ENCODE peak calls at places on chromosomes 7 and 10, in six cellular contexts. D is cardiac fibroblast; B is GM20000; Y is foreskin fibroblast; E is CD4-positive, alpha-beta T cell; G is MCF 10A. L is an unnamed sample.

GRCh38 chr10:49620841-49621378 is 7.1 kb downstream of the CHAT start:
- DNase-seq in E (no peak), B (no peak), G (no peak), Y (no peak), D (no peak), L (no peak)

GRCh38 chr7:108079291-108080057 is 50.7 kb downstream of the LAMB4 start:
- DNase-seq in G (peak), D (peak), B (no peak), E (no peak), Y (peak), L (no peak)

GRCh38 chr10:129917936-129918335 is 46.1 kb downstream of the EBF3 start:
- DNase-seq in Y (no peak), D (no peak), G (no peak), E (no peak), B (no peak), L (no peak)

GRCh38 chr7:137628211-137628610 is 218.6 kb downstream of the DGKI start:
- DNase-seq in D (no peak), B (no peak), E (no peak), G (no peak), Y (no peak), L (no peak)

GRCh38 chr10:32190890-32191491 is 134.8 kb upstream of the KIF5B start:
- DNase-seq in Y (no peak), D (peak), G (peak), B (peak), E (no peak), L (peak)

GRCh38 chr10:43036581-43037428 is 40.1 kb upstream of the RET start:
- DNase-seq in D (no peak), E (no peak), B (no peak), G (no peak), Y (no peak), L (peak)

GRCh38 chr10:117007080-117007479 is 2.1 kb upstream of the SHTN1 start:
- DNase-seq in E (no peak), Y (peak), D (peak), G (peak), B (no peak), L (no peak)

GRCh38 chr10:70357447-70358035 is 24.9 kb downstream of the LRRC20 start:
- DNase-seq in B (no peak), Y (no peak), D (no peak), G (peak), E (no peak), L (no peak)

GRCh38 chr7:77979219-77979618 is 180.6 kb downstream of the PHTF2 start:
- DNase-seq in G (peak), E (no peak), Y (no peak), B (no peak), D (no peak), L (no peak)

GRCh38 chr10:127148066-127148932 is 48.1 kb downstream of the INSYN2A start:
- DNase-seq in B (no peak), Y (peak), D (peak), E (no peak), G (peak), L (no peak)

GRCh38 chr10:60148266-60148840 is 241.3 kb downstream of the ANK3 start:
- DNase-seq in Y (peak), B (no peak), G (peak), D (peak), E (no peak), L (no peak)

GRCh38 chr7:138705122-138705521 is 4.0 kb upstream of the SVOPL start:
- DNase-seq in G (no peak), Y (no peak), B (no peak), D (no peak), E (no peak), L (no peak)

GRCh38 chr10:76336213-76336963 is 905.0 kb downstream of the LRMDA start:
- DNase-seq in E (no peak), D (peak), Y (peak), G (no peak), B (no peak), L (no peak)

GRCh38 chr7:42046483-42046882 is 190.5 kb downstream of the GLI3 start:
- DNase-seq in Y (no peak), E (no peak), G (no peak), B (no peak), D (peak), L (no peak)

GRCh38 chr7:75660566-75661215 is 78.0 kb downstream of the HIP1 start:
- DNase-seq in E (no peak), G (no peak), D (no peak), B (no peak), Y (no peak), L (no peak)

GRCh38 chr10:133166828-133167692 is 7.0 kb downstream of the KNDC1 start:
- DNase-seq in B (no peak), G (no peak), E (no peak), Y (no peak), D (no peak), L (no peak)

GRCh38 chr7:44676776-44677175 is 70.3 kb downstream of the OGDH start:
- DNase-seq in B (no peak), G (no peak), D (no peak), Y (no peak), E (no peak), L (no peak)

GRCh38 chr7:6691609-6692106 is 15.1 kb downstream of the ZNF12 start:
- DNase-seq in Y (no peak), G (no peak), E (no peak), D (peak), B (no peak), L (no peak)

GRCh38 chr7:90111-91063 is 102.0 kb upstream of the FAM20C start:
- DNase-seq in E (no peak), G (peak), B (no peak), Y (peak), D (peak), L (no peak)

GRCh38 chr7:80087051-80087767 is 47.4 kb upstream of the GNAI1 start:
- DNase-seq in B (no peak), E (no peak), Y (peak), G (no peak), D (peak), L (no peak)

GRCh38 chr7:132614428-132615076 is 38.3 kb upstream of the PLXNA4 start:
- DNase-seq in B (peak), E (no peak), Y (peak), G (no peak), D (peak), L (no peak)

GRCh38 chr10:69242037-69242843 is 22.1 kb downstream of the HKDC1 start:
- DNase-seq in G (no peak), Y (no peak), D (peak), E (no peak), B (no peak), L (no peak)

GRCh38 chr10:61477469-61477868 is 24.3 kb upstream of the TMEM26 start:
- DNase-seq in G (no peak), E (no peak), B (no peak), D (no peak), Y (no peak), L (no peak)

GRCh38 chr7:13953368-13953767 is 36.1 kb downstream of the ETV1 start:
- DNase-seq in E (no peak), G (no peak), B (no peak), D (no peak), Y (no peak), L (no peak)

GRCh38 chr7:137674551-137675409 is 172.0 kb downstream of the DGKI start:
- DNase-seq in E (no peak), B (no peak), Y (no peak), D (no peak), G (no peak), L (no peak)

GRCh38 chr10:71213761-71214440 is 1.5 kb downstream of the UNC5B start:
- DNase-seq in B (peak), G (peak), Y (peak), D (peak), E (no peak), L (peak)

GRCh38 chr7:107125475-107125874 is 43.3 kb upstream of the HBP1 start:
- DNase-seq in D (no peak), E (no peak), B (no peak), G (no peak), Y (no peak), L (no peak)

GRCh38 chr7:148458263-148458662 is 132.3 kb upstream of the C7orf33 start:
- DNase-seq in D (no peak), B (no peak), G (no peak), E (no peak), Y (no peak), L (no peak)

GRCh38 chr10:95447733-95448132 is 113.4 kb downstream of the SORBS1 start:
- DNase-seq in B (no peak), G (no peak), D (peak), Y (no peak), E (no peak), L (no peak)

GRCh38 chr7:157461805-157462771 is 125.3 kb downstream of the DNAJB6 start:
- DNase-seq in E (no peak), D (no peak), B (no peak), G (no peak), Y (no peak), L (no peak)

GRCh38 chr10:10818082-10818481 is 199.6 kb upstream of the CELF2 start:
- DNase-seq in E (no peak), Y (peak), G (no peak), B (no peak), D (peak), L (no peak)

GRCh38 chr10:8803992-8804391 is 749.5 kb downstream of the GATA3 start:
- DNase-seq in D (no peak), Y (no peak), B (no peak), G (no peak), E (no peak), L (no peak)

GRCh38 chr10:132400547-132401151 is 3.6 kb downstream of the PWWP2B start:
- DNase-seq in E (no peak), Y (no peak), G (no peak), D (no peak), B (no peak), L (no peak)

GRCh38 chr7:80393786-80394185 is 118.1 kb downstream of the GNAT3 start:
- DNase-seq in Y (no peak), B (no peak), E (no peak), D (no peak), G (no peak), L (no peak)

GRCh38 chr10:35397953-35398352 is 61.6 kb downstream of the CCNY start:
- DNase-seq in Y (no peak), D (no peak), B (no peak), G (no peak), E (no peak), L (no peak)

GRCh38 chr7:4791101-4791737 is 15.8 kb downstream of the AP5Z1 start:
- DNase-seq in G (no peak), E (no peak), Y (no peak), B (no peak), D (no peak), L (no peak)

DNA sequence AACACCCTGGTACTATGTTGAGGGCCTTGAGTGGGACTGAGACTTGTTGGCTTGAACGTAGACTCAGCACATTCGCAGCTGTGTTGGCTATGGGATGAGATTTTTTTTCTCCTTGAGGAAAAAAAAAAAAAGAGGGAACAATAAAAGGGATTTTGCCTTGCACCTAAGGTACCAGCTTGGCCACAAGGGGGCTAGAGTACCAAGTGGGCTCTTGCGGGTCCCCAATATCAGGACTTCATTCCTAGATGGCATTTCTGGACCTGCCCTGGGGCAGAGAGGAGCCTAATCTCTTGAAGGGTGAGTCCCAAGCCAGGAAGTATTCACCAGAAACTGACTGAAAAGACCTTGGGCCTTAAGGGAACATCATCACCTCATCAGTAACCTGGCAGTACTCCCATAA is 1083.6 kb upstream of the PHF14 start:
- DNase-seq in D (no peak), E (no peak), G (no peak), Y (no peak), B (no peak), L (no peak)
- TF ChIP-seq CTCF in D (no peak), E (no peak), G (no peak), Y (no peak), B (no peak), L (no peak)

GRCh38 chr7:2104107-2104710 is 128.5 kb downstream of the MAD1L1 start:
- DNase-seq in B (peak), E (peak), Y (peak), G (no peak), D (peak), L (peak)

GRCh38 chr7:2100278-2101205 is 132.2 kb downstream of the MAD1L1 start:
- DNase-seq in E (peak), G (no peak), D (no peak), Y (no peak), B (peak), L (peak)

GRCh38 chr7:2103071-2103898 is 129.5 kb downstream of the MAD1L1 start:
- DNase-seq in D (no peak), B (no peak), E (no peak), G (no peak), Y (no peak), L (no peak)

GRCh38 chr7:2102375-2102723 is 130.4 kb downstream of the MAD1L1 start:
- DNase-seq in E (no peak), G (no peak), Y (no peak), B (no peak), D (no peak), L (no peak)

GRCh38 chr7:2101630-2102374 is 130.9 kb downstream of the MAD1L1 start:
- DNase-seq in G (no peak), D (no peak), Y (no peak), E (no peak), B (no peak), L (no peak)
- TF ChIP-seq CTCF in G (no peak), D (no peak), Y (no peak), E (no peak), B (no peak), L (no peak)

GRCh38 chr10:121187375-121187774 is 336.2 kb downstream of the WDR11 start:
- DNase-seq in Y (no peak), D (no peak), E (no peak), G (no peak), B (no peak), L (no peak)

GRCh38 chr10:121183241-121183640 is 332.1 kb downstream of the WDR11 start:
- DNase-seq in D (no peak), G (no peak), Y (no peak), B (no peak), E (no peak), L (no peak)

GRCh38 chr10:121185816-121186215 is 334.7 kb downstream of the WDR11 start:
- DNase-seq in Y (no peak), G (no peak), B (no peak), E (no peak), D (no peak), L (no peak)

GRCh38 chr10:121189092-121189491 is 337.9 kb downstream of the WDR11 start:
- DNase-seq in Y (no peak), G (no peak), D (no peak), E (no peak), B (no peak), L (no peak)

DNA sequence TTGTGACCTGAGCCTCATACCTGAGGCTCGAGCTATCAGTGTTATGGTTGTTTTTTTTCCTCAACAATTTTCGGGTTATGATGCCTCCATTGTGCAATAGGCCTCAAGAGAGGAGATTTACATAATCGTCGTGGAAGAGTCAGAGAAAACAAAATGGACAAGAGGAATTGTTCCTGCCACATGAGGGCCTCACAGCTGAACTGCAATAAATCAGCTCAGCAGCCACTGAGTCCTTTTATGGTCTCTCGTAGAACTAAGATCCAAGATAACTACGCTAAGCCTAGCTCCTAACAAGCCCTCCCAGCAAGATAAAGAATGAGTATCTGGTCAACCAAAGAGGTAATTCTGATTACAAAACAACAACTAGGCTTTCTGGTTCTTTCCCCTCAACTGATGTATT is 336.8 kb downstream of the WDR11 start:
- DNase-seq in D (no peak), B (no peak), G (peak), Y (no peak), E (no peak), L (no peak)
- TF ChIP-seq CTCF in D (no peak), B (no peak), G (no peak), Y (no peak), E (no peak), L (no peak)

GRCh38 chr7:143258830-143259229 is 4.4 kb upstream of the GSTK1 start:
- DNase-seq in D (peak), G (no peak), E (no peak), B (peak), Y (no peak), L (peak)

GRCh38 chr7:143256932-143257331 is 6.3 kb upstream of the GSTK1 start:
- DNase-seq in D (no peak), E (no peak), Y (no peak), G (no peak), B (peak), L (peak)

GRCh38 chr7:143257501-143257900 is 5.7 kb upstream of the GSTK1 start:
- DNase-seq in B (no peak), G (peak), D (no peak), E (no peak), Y (no peak), L (no peak)

GRCh38 chr7:143255564-143255963 is 7.7 kb upstream of the GSTK1 start:
- DNase-seq in E (no peak), D (peak), G (no peak), B (no peak), Y (no peak), L (no peak)

GRCh38 chr7:143256325-143256724 is 6.9 kb upstream of the GSTK1 start:
- DNase-seq in E (no peak), B (no peak), G (no peak), Y (no peak), D (no peak), L (no peak)
- TF ChIP-seq CTCF in E (no peak), B (no peak), G (no peak), Y (no peak), D (peak), L (no peak)

GRCh38 chr7:129886184-129886817 is 66.5 kb downstream of the UBE2H start:
- DNase-seq in G (no peak), E (no peak), D (no peak), B (no peak), Y (no peak), L (no peak)

GRCh38 chr7:129884495-129884894 is 68.3 kb downstream of the UBE2H start:
- DNase-seq in G (no peak), D (no peak), E (no peak), Y (no peak), B (no peak), L (no peak)

GRCh38 chr7:129887865-129888264 is 64.9 kb downstream of the UBE2H start:
- DNase-seq in D (no peak), E (no peak), Y (no peak), B (no peak), G (no peak), L (no peak)

GRCh38 chr7:129889133-129889854 is 63.5 kb downstream of the UBE2H start:
- DNase-seq in G (no peak), B (no peak), Y (no peak), D (no peak), E (no peak), L (no peak)

GRCh38 chr7:129886818-129887186 is 66.0 kb downstream of the UBE2H start:
- DNase-seq in Y (no peak), D (no peak), E (no peak), G (no peak), B (no peak), L (no peak)
- TF ChIP-seq CTCF in Y (no peak), D (no peak), E (no peak), G (no peak), B (no peak), L (no peak)

DNA sequence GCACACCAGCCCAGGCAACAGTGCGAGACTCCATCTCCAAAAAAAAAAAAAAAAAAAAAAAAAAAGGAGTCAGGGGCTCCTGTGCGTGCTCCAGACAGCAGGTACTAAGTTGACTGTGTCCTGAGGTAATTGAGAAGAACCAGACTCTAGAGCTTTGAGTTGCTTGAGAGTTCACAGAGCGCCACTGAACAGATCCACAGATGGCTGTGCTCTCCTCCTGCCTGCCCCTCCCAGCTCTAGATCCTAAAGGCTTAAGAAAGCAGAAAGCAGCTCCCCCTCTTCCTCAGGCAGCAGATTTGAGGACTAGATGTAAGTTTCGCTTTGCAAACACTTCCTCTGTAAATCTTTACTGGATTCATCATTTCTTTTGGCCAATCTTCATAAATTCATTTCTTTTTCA is 38.7 kb downstream of the SHH start:
- DNase-seq in D (no peak), Y (no peak), G (no peak), E (no peak), B (no peak), L (no peak)
- TF ChIP-seq CTCF in D (no peak), Y (no peak), G (no peak), E (no peak), B (no peak), L (no peak)

DNA sequence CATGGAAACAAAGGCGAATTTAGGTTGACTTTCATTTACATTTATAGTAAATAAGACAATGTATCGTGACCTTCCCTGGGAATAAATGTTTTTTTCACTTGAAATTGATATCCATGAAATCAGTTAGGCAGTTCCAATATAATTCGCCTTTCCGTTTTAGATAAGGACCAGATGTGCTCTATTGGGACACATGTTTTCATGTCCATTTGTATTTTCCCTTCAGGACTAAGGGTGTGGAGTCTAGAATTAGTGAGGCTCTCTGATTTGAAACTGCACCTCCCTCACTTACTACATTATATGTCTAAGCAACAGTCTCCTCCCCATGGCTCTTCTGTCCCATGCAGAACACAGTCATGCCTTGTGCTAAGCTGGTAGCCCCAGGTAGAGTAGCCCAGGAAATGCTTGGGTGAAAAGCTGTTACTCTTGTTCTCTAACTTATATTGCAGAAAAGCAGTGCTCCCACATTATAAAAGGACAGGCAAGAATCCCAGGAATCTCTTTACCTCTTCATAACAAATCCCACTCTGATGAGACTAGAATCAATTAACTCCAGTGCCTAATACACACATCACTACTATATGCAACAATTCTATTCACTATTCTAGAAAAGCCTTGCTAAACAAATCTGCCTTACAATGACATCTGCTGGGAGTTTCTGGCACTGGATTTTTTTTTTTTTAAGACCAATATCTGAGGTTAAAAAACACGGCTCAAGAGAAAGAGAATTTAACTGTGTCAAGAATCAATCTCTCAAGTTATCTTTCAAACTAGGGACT is 293.9 kb downstream of the SNX13 start:
- DNase-seq in G (peak), B (no peak), Y (peak), D (peak), E (no peak), L (no peak)
- TF ChIP-seq CTCF in G (peak), B (no peak), Y (peak), D (peak), E (no peak), L (peak)